ENCODE peak calls at places on chromosomes 11 and 22, in ten cellular contexts. C is IMR-90, T is kidney, S is neuronal stem cell, V is GM12878, A is HCT116, N is GM23248, Q is fibroblast of lung, Z is endothelial cell of umbilical vein, M is PC-3. D is an unnamed sample.

GRCh38 chr11:126008956-126009355 is 53.7 kb downstream of the CDON start:
- DNase-seq in T (no peak), M (no peak), Z (no peak), C (no peak), S (no peak), Q (no peak), A (no peak), N (no peak), V (no peak), D (no peak)

GRCh38 chr22:37365950-37366349 is 61.3 kb downstream of the ELFN2 start:
- DNase-seq in M (peak), V (no peak), Q (no peak), S (no peak), T (no peak), A (no peak), Z (no peak), C (no peak), N (no peak), D (peak)

GRCh38 chr22:42344391-42344861 is 74.0 kb upstream of the TCF20 start:
- DNase-seq in M (no peak), C (no peak), A (no peak), S (no peak), T (no peak), Z (no peak), Q (peak), N (peak), V (no peak), D (no peak)

GRCh38 chr11:33734441-33735165 is 1.6 kb downstream of the CD59 start:
- DNase-seq in A (no peak), V (no peak), T (no peak), Z (peak), M (peak), N (peak), Q (peak), S (no peak), C (no peak), D (no peak)

GRCh38 chr11:7892059-7892699 is 38.9 kb downstream of the OR10A6 start:
- DNase-seq in N (peak), Q (peak), T (no peak), C (peak), Z (peak), M (peak), V (no peak), A (no peak), S (no peak), D (peak)

GRCh38 chr11:68835749-68836148 is 6.0 kb downstream of the CPT1A start:
- DNase-seq in M (no peak), A (no peak), S (no peak), Q (no peak), T (no peak), Z (no peak), C (no peak), N (no peak), V (no peak), D (no peak)

GRCh38 chr11:59012106-59012941 is 73.0 kb downstream of the GLYATL1 start:
- DNase-seq in S (no peak), Q (no peak), M (no peak), C (no peak), V (no peak), A (no peak), T (no peak), N (no peak), Z (no peak), D (no peak)

GRCh38 chr11:77095551-77096490 is 6.8 kb upstream of the OMP start:
- DNase-seq in C (no peak), M (no peak), S (no peak), T (peak), V (no peak), Z (no peak), Q (no peak), A (no peak), N (no peak), D (no peak)

GRCh38 chr11:2321311-2321683 is 19.5 kb downstream of the TSPAN32 start:
- DNase-seq in A (no peak), M (no peak), T (no peak), S (no peak), Z (no peak), Q (no peak), N (no peak), C (no peak), V (no peak), D (no peak)

GRCh38 chr11:62400281-62400680 is 18.6 kb upstream of the SCGB1A1 start:
- DNase-seq in Z (no peak), C (no peak), T (no peak), A (no peak), N (peak), M (no peak), S (no peak), Q (no peak), V (no peak), D (no peak)

GRCh38 chr11:68924073-68924925 is 20.6 kb downstream of the IGHMBP2 start:
- DNase-seq in M (no peak), A (no peak), V (no peak), Z (no peak), N (no peak), C (no peak), T (peak), Q (no peak), S (no peak), D (no peak)

GRCh38 chr11:27058456-27058855 is 17.8 kb downstream of the BBOX1 start:
- DNase-seq in Q (no peak), S (no peak), Z (no peak), A (no peak), C (peak), N (peak), M (no peak), V (no peak), T (no peak), D (no peak)

GRCh38 chr11:100984668-100985067 is 144.9 kb downstream of the PGR start:
- DNase-seq in Q (no peak), A (no peak), M (no peak), Z (no peak), T (no peak), S (no peak), C (no peak), N (no peak), V (no peak), D (peak)

GRCh38 chr11:67381244-67381972 is 8.0 kb upstream of the CLCF1 start:
- DNase-seq in Z (no peak), C (no peak), Q (no peak), T (no peak), N (no peak), S (no peak), A (no peak), M (no peak), V (no peak), D (peak)

GRCh38 chr22:46367707-46368191 is 32.2 kb downstream of the TRMU start:
- DNase-seq in T (peak), M (peak), Q (peak), S (peak), C (peak), A (peak), N (peak), Z (peak), V (no peak), D (peak)

GRCh38 chr11:109853156-109853776 is 239.9 kb upstream of the ZC3H12C start:
- DNase-seq in S (peak), M (peak), N (peak), T (no peak), Q (peak), V (peak), C (peak), Z (peak), A (peak), D (peak)

GRCh38 chr11:64743591-64744543 is at the start of gene RASGRP2:
- DNase-seq in Z (peak), Q (no peak), T (peak), M (peak), C (no peak), A (no peak), V (no peak), S (no peak), N (peak), D (peak)

GRCh38 chr22:50529416-50530279 is at the start of gene TYMP:
- DNase-seq in N (peak), A (no peak), C (no peak), S (no peak), Z (no peak), V (no peak), Q (no peak), M (peak), T (peak), D (no peak)

GRCh38 chr22:44395116-44396005 is 82.6 kb upstream of the SHISAL1 start:
- DNase-seq in N (no peak), Q (no peak), T (peak), M (no peak), Z (no peak), A (no peak), S (no peak), C (no peak), V (no peak), D (no peak)

GRCh38 chr11:9728058-9728457 is 64.2 kb downstream of the SWAP70 start:
- DNase-seq in Q (no peak), S (no peak), A (no peak), Z (no peak), T (no peak), N (no peak), C (no peak), V (no peak), M (no peak), D (peak)

GRCh38 chr11:58060939-58061672 is 30.4 kb downstream of the OR6Q1 start:
- DNase-seq in A (no peak), V (no peak), C (peak), N (peak), M (peak), Z (no peak), T (no peak), S (no peak), Q (no peak), D (no peak)

GRCh38 chr11:117300301-117300700 is 9.2 kb downstream of the BACE1-AS start:
- DNase-seq in M (no peak), S (peak), C (peak), A (no peak), Z (no peak), V (no peak), N (peak), T (peak), Q (peak), D (no peak)

GRCh38 chr11:33654594-33654993 is 46.0 kb downstream of the C11orf91 start:
- DNase-seq in S (no peak), M (no peak), V (no peak), Q (no peak), A (no peak), T (no peak), Z (no peak), C (no peak), N (no peak), D (peak)

GRCh38 chr11:30936476-30936875 is 350.3 kb upstream of the MPPED2 start:
- DNase-seq in V (no peak), S (no peak), N (peak), M (no peak), C (peak), Q (peak), Z (no peak), A (no peak), T (no peak), D (no peak)

GRCh38 chr22:20231499-20232236 is 36.5 kb downstream of the RTN4R start:
- DNase-seq in T (no peak), C (no peak), V (no peak), N (no peak), Q (no peak), M (no peak), Z (no peak), S (no peak), A (no peak), D (peak)

GRCh38 chr11:11179239-11179638 is 173.8 kb downstream of the CSNK2A3 start:
- DNase-seq in S (no peak), Z (no peak), M (peak), N (peak), V (no peak), T (no peak), A (peak), Q (peak), C (peak), D (no peak)
- H3K9ac ChIP-seq in S (no peak), Z (no peak), M (no peak), N (no peak), V (no peak), T (no peak), A (no peak), Q (no peak), C (no peak), D (no peak)

GRCh38 chr11:71446150-71446549 is 2.0 kb downstream of the DHCR7 start:
- DNase-seq in Z (no peak), A (no peak), S (no peak), Q (no peak), N (no peak), C (no peak), M (no peak), T (no peak), V (no peak), D (no peak)

GRCh38 chr11:71448257-71449161 is at the start of gene DHCR7:
- DNase-seq in N (peak), A (peak), Z (peak), C (peak), M (peak), T (peak), V (peak), Q (peak), S (peak), D (peak)

GRCh38 chr11:71449596-71449995 is 1.4 kb upstream of the DHCR7 start:
- DNase-seq in A (no peak), N (no peak), Z (no peak), C (no peak), Q (no peak), S (no peak), T (peak), V (no peak), M (no peak), D (no peak)

GRCh38 chr11:71446942-71447688 is 1.1 kb downstream of the DHCR7 start:
- DNase-seq in Q (peak), S (no peak), N (peak), Z (peak), M (peak), A (no peak), T (peak), C (peak), V (no peak), D (no peak)

GRCh38 chr11:71447791-71448256 is 369 bp downstream of the DHCR7 start:
- DNase-seq in N (peak), A (no peak), M (no peak), Q (no peak), Z (peak), C (no peak), S (peak), T (no peak), V (no peak), D (peak)
- H3K9ac ChIP-seq in N (peak), A (peak), M (peak), Q (peak), Z (peak), C (peak), S (peak), T (no peak), V (peak), D (peak)

DNA sequence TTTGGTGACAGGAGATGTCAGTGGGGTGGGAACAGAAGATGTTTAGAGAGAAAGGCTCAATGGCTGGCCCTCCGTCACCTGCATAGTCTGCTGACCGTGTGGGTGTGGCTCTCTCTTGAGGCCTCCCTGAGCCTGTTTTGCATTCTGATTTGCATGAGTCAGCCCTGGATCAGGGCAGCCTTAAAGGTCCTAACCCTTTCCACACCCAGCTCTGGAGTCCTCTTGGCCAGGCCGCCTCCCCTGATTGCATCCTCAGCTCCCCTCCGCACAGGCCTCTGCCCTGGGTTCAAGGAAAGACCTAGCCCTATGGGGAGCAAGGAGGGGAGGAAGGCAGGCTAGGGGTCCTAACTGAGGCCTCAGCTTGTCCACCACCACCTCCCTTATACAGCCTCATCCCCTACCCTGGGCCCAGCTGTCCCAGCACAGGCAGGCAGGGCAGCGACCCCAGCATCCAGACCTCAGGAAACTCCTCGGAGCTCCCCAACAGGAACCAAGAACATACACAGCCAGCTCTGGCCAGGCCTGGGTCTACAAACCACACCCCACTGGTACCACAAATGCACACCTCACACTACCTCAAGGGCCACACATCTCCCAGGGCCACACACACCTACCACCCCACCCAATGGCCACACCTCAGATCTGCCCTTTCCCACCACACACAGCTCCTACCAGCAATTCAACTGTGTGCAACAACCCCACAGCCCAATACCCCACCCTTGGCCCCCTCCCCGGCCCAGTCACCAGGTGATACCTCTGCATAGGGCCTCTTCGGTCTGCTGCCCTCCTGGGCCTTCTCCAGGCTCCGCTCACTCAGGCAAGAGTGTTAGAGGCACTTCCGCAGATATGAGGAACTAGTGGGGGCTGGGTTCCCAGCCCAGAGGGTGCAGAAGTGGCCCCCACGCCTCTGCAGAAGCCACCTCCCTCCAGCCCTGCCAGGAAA is 13.7 kb downstream of the ARAP1 start:
- DNase-seq in S (no peak), V (no peak), T (peak), A (no peak), M (peak), Z (no peak), N (peak), C (peak), Q (peak), D (peak)
- H3K9ac ChIP-seq in S (no peak), V (peak), T (no peak), A (no peak), M (no peak), Z (no peak), N (peak), C (no peak), Q (no peak), D (peak)

GRCh38 chr22:28706845-28707244 is 27.2 kb upstream of the TTC28 start:
- DNase-seq in S (no peak), T (no peak), C (no peak), Z (no peak), V (no peak), Q (no peak), M (no peak), N (no peak), A (no peak), D (no peak)

GRCh38 chr22:28711820-28712777 is 29.5 kb downstream of the CHEK2 start:
- DNase-seq in C (peak), Q (peak), T (no peak), N (peak), Z (peak), V (no peak), M (peak), A (no peak), S (no peak), D (no peak)

GRCh38 chr22:28711341-28711740 is 30.3 kb downstream of the CHEK2 start:
- DNase-seq in N (peak), A (no peak), M (no peak), S (no peak), T (no peak), V (no peak), Z (peak), Q (no peak), C (no peak), D (no peak)

GRCh38 chr22:28710889-28711285 is 30.7 kb downstream of the CHEK2 start:
- DNase-seq in V (no peak), Q (peak), A (no peak), M (no peak), S (no peak), N (peak), Z (peak), C (peak), T (no peak), D (no peak)

GRCh38 chr22:28710112-28710888 is 30.7 kb upstream of the TTC28 start:
- DNase-seq in M (peak), T (no peak), A (no peak), V (no peak), S (no peak), Z (peak), C (peak), N (peak), Q (peak), D (no peak)
- H3K9ac ChIP-seq in M (peak), T (no peak), A (no peak), V (no peak), S (no peak), Z (peak), C (peak), N (peak), Q (no peak), D (no peak)

GRCh38 chr22:35835267-35835997 is 117.8 kb downstream of the APOL5 start:
- DNase-seq in M (peak), T (no peak), Q (no peak), V (no peak), A (peak), C (peak), Z (peak), N (peak), S (no peak), D (no peak)
- H3K9ac ChIP-seq in M (peak), T (no peak), Q (peak), V (no peak), A (peak), C (peak), Z (peak), N (peak), S (peak), D (no peak)

GRCh38 chr11:94933225-94934130 is 39.9 kb downstream of the CWC15 start:
- DNase-seq in A (no peak), Q (peak), V (no peak), M (peak), C (peak), S (no peak), Z (peak), T (no peak), N (peak), D (no peak)
- H3K9ac ChIP-seq in A (no peak), Q (peak), V (no peak), M (no peak), C (no peak), S (no peak), Z (peak), T (no peak), N (peak), D (no peak)